ENCODE peak calls at places on chromosomes 11 and 22, in eight cellular contexts. Q is astrocyte of the hippocampus; S is naive thymus-derived CD4-positive, alpha-beta T cell; H is neural crest cell; X is IMR-90; L is NCI-H1092; E is nucleus accumbens; T is CD8-positive, alpha-beta memory T cell. B is an unnamed sample.

GRCh38 chr22:24894220-24894975 is 52.1 kb downstream of the LHFPL7 start:
- DNase-seq in X (peak), E (no peak), T (no peak), H (no peak), S (no peak), Q (peak), L (peak), B (no peak)

GRCh38 chr11:102115557-102115956 is 5.3 kb downstream of the YAP1 start:
- DNase-seq in X (peak), L (no peak), S (no peak), E (no peak), H (no peak), Q (peak), T (no peak), B (no peak)

GRCh38 chr11:1573847-1574255 is 1.8 kb upstream of the DUSP8 start:
- DNase-seq in E (no peak), T (no peak), X (no peak), L (no peak), S (no peak), H (no peak), Q (peak), B (no peak)

GRCh38 chr11:33329705-33330329 is 72.6 kb downstream of the HIPK3 start:
- DNase-seq in Q (peak), E (no peak), L (peak), X (peak), S (peak), T (no peak), H (peak), B (peak)

GRCh38 chr11:69691449-69691848 is 12.4 kb downstream of the FGF19 start:
- DNase-seq in X (peak), S (no peak), H (no peak), E (no peak), T (no peak), L (no peak), Q (no peak), B (no peak)

GRCh38 chr11:112453601-112454577 is 193.2 kb upstream of the PLET1 start:
- DNase-seq in X (peak), Q (peak), H (peak), L (no peak), E (no peak), T (peak), S (peak), B (peak)

GRCh38 chr11:48034926-48035876 is 54.8 kb downstream of the PTPRJ start:
- DNase-seq in E (no peak), L (no peak), H (no peak), S (no peak), X (no peak), Q (no peak), T (no peak), B (no peak)

GRCh38 chr11:96318399-96318798 is 24.6 kb downstream of the MAML2 start:
- DNase-seq in L (no peak), S (no peak), T (no peak), Q (no peak), H (no peak), X (no peak), E (no peak), B (no peak)

GRCh38 chr11:34354782-34355181 is 3.0 kb downstream of the ABTB2 start:
- DNase-seq in T (no peak), S (no peak), Q (peak), L (no peak), X (peak), H (no peak), E (no peak), B (no peak)

GRCh38 chr11:111557425-111558111 is 17.0 kb downstream of the LAYN start:
- DNase-seq in H (no peak), T (no peak), L (no peak), S (no peak), E (no peak), Q (peak), X (peak), B (no peak)

GRCh38 chr11:10318527-10318802 is 13.6 kb downstream of the ADM start:
- DNase-seq in H (no peak), X (no peak), Q (no peak), L (peak), E (no peak), S (no peak), T (no peak), B (peak)

GRCh38 chr11:29310016-29310415 is 706.8 kb downstream of the KCNA4 start:
- DNase-seq in L (no peak), E (no peak), H (no peak), X (peak), S (no peak), T (no peak), Q (peak), B (no peak)

GRCh38 chr11:122242731-122243130 is 126.7 kb upstream of the BLID start:
- DNase-seq in S (no peak), L (no peak), E (no peak), H (no peak), Q (no peak), X (no peak), T (no peak), B (no peak)

GRCh38 chr11:45219411-45219810 is 66.7 kb downstream of the SYT13 start:
- DNase-seq in L (no peak), H (no peak), X (no peak), E (no peak), Q (no peak), S (no peak), T (no peak), B (no peak)

GRCh38 chr11:44604171-44604581 is 38.7 kb downstream of the CD82 start:
- DNase-seq in E (no peak), T (no peak), H (no peak), Q (peak), S (no peak), L (peak), X (peak), B (no peak)

GRCh38 chr22:35590634-35591295 is 26.4 kb downstream of the MB start:
- DNase-seq in S (no peak), L (no peak), Q (no peak), X (no peak), H (no peak), E (no peak), T (no peak), B (no peak)

GRCh38 chr22:36756746-36757607 is 18.9 kb downstream of the IFT27 start:
- DNase-seq in Q (no peak), S (no peak), L (no peak), E (no peak), H (no peak), X (no peak), T (no peak), B (no peak)

GRCh38 chr11:94776351-94777321 is 8.5 kb downstream of the AMOTL1 start:
- DNase-seq in S (no peak), L (peak), Q (peak), E (no peak), T (no peak), X (peak), H (no peak), B (peak)

GRCh38 chr22:49664371-49664881 is 163.2 kb downstream of the BRD1 start:
- DNase-seq in E (no peak), X (no peak), T (no peak), L (no peak), Q (peak), S (no peak), H (no peak), B (no peak)

GRCh38 chr11:133157180-133157579 is 375.1 kb downstream of the OPCML start:
- DNase-seq in X (no peak), L (no peak), T (no peak), Q (peak), H (peak), S (no peak), E (no peak), B (no peak)

GRCh38 chr11:122920579-122920978 is 38.0 kb downstream of the JHY start:
- DNase-seq in S (no peak), H (no peak), X (no peak), L (peak), E (no peak), T (no peak), Q (peak), B (no peak)

GRCh38 chr11:65576867-65577755 is 1.3 kb downstream of the EHBP1L1 start:
- DNase-seq in L (no peak), T (no peak), S (no peak), X (peak), H (no peak), E (no peak), Q (peak), B (no peak)

GRCh38 chr11:128757886-128758612 is 64.2 kb downstream of the FLI1 start:
- DNase-seq in T (no peak), Q (no peak), S (no peak), E (no peak), H (no peak), X (no peak), L (no peak), B (no peak)

GRCh38 chr22:48960576-48960975 is 867.1 kb downstream of the BRD1 start:
- DNase-seq in H (no peak), L (no peak), Q (no peak), X (no peak), T (no peak), S (no peak), E (no peak), B (no peak)

GRCh38 chr11:31779268-31779879 is 31.7 kb downstream of the PAX6 start:
- DNase-seq in T (no peak), X (peak), L (no peak), E (no peak), S (no peak), H (no peak), Q (peak), B (no peak)

GRCh38 chr22:22144858-22145257 is 99.7 kb upstream of the VPREB1 start:
- DNase-seq in H (no peak), S (no peak), Q (no peak), E (no peak), X (peak), T (no peak), L (no peak), B (no peak)

GRCh38 chr11:17391493-17392355 is 3.3 kb upstream of the KCNJ11 start:
- DNase-seq in T (no peak), L (peak), Q (no peak), E (no peak), H (no peak), X (no peak), S (no peak), B (no peak)

GRCh38 chr11:122758974-122759373 is 79.3 kb upstream of the CRTAM start:
- DNase-seq in X (peak), E (no peak), T (no peak), Q (peak), S (no peak), H (no peak), L (no peak), B (peak)

GRCh38 chr11:212150-213100 is 4.9 kb downstream of the RIC8A start:
- DNase-seq in E (no peak), L (no peak), T (no peak), X (no peak), Q (no peak), H (no peak), S (no peak), B (no peak)

GRCh38 chr11:128620306-128621175 is 33.2 kb upstream of the ETS1 start:
- DNase-seq in T (no peak), H (no peak), E (no peak), X (peak), S (no peak), L (no peak), Q (no peak), B (no peak)